ENCODE peak calls at places on chromosomes 1 and 21, in ten cellular contexts. P, T, N, F, B, D, R, X, Z and G are unnamed samples.

GRCh38 chr1:162873671-162874666 is 13.0 kb upstream of the CCDC190 start:
- DNase-seq in P (no peak), T (no peak), N (no peak), F (no peak), B (no peak), D (peak), R (peak), X (no peak), Z (peak), G (peak)

GRCh38 chr1:174902531-174903099 is 97.1 kb upstream of the CACYBP start:
- DNase-seq in P (no peak), T (no peak), N (no peak), F (no peak), B (no peak), D (no peak), R (no peak), X (no peak), Z (no peak), G (no peak)

GRCh38 chr1:9086060-9086459 is 16.6 kb upstream of the SLC2A5 start:
- DNase-seq in P (no peak), T (no peak), N (no peak), F (no peak), B (no peak), D (peak), R (no peak), X (peak), Z (no peak), G (no peak)

GRCh38 chr21:45014747-45015468 is 59.5 kb upstream of the ADARB1 start:
- DNase-seq in P (peak), T (no peak), N (no peak), F (no peak), B (no peak), D (no peak), R (no peak), X (peak), Z (no peak), G (no peak)

GRCh38 chr1:153217212-153217611 is at the start of gene PRR9:
- DNase-seq in P (no peak), T (no peak), N (no peak), F (no peak), B (no peak), D (no peak), R (no peak), X (no peak), Z (no peak), G (no peak)

GRCh38 chr1:184820956-184821355 is 66.3 kb upstream of the EDEM3 start:
- DNase-seq in P (no peak), T (no peak), N (no peak), F (no peak), B (no peak), D (no peak), R (no peak), X (no peak), Z (no peak), G (no peak)

GRCh38 chr1:41891403-41891896 is 27.3 kb downstream of the HIVEP3 start:
- DNase-seq in P (no peak), T (no peak), N (no peak), F (peak), B (peak), D (peak), R (peak), X (peak), Z (no peak), G (no peak)

GRCh38 chr1:207868252-207868768 is 42.6 kb downstream of the CD34 start:
- DNase-seq in P (peak), T (no peak), N (peak), F (peak), B (peak), D (peak), R (peak), X (peak), Z (no peak), G (no peak)

GRCh38 chr1:54324031-54324654 is 82.1 kb downstream of the SSBP3 start:
- DNase-seq in P (no peak), T (no peak), N (no peak), F (peak), B (no peak), D (peak), R (peak), X (no peak), Z (no peak), G (no peak)

GRCh38 chr1:4424766-4425165 is 229.6 kb upstream of the AJAP1 start:
- DNase-seq in P (no peak), T (no peak), N (no peak), F (no peak), B (no peak), D (no peak), R (no peak), X (no peak), Z (no peak), G (no peak)

GRCh38 chr1:110597966-110598365 is 8.2 kb downstream of the KCNA2 start:
- DNase-seq in P (no peak), T (no peak), N (no peak), F (no peak), B (no peak), D (no peak), R (no peak), X (no peak), Z (no peak), G (no peak)

GRCh38 chr1:23613191-23614126 is 54.2 kb upstream of the ID3 start:
- DNase-seq in P (peak), T (no peak), N (no peak), F (no peak), B (peak), D (no peak), R (no peak), X (peak), Z (no peak), G (no peak)

GRCh38 chr21:42636535-42636914 is 16.9 kb upstream of the PDE9A start:
- DNase-seq in P (no peak), T (no peak), N (no peak), F (no peak), B (no peak), D (peak), R (no peak), X (no peak), Z (peak), G (no peak)

GRCh38 chr1:85708826-85709222 is 591 bp upstream of the ZNHIT6 start:
- DNase-seq in P (peak), T (no peak), N (no peak), F (no peak), B (no peak), D (no peak), R (peak), X (peak), Z (no peak), G (no peak)

GRCh38 chr1:58211857-58212256 is 334.7 kb downstream of the OMA1 start:
- DNase-seq in P (no peak), T (no peak), N (no peak), F (no peak), B (no peak), D (no peak), R (no peak), X (no peak), Z (no peak), G (no peak)

GRCh38 chr1:77487631-77488030 is 194.8 kb downstream of the ZZZ3 start:
- DNase-seq in P (no peak), T (no peak), N (no peak), F (no peak), B (no peak), D (no peak), R (no peak), X (no peak), Z (no peak), G (no peak)

GRCh38 chr1:77484334-77484733 is 198.1 kb downstream of the ZZZ3 start:
- DNase-seq in P (no peak), T (peak), N (no peak), F (no peak), B (no peak), D (no peak), R (no peak), X (no peak), Z (no peak), G (no peak)

GRCh38 chr1:77494036-77494435 is 188.4 kb downstream of the ZZZ3 start:
- DNase-seq in P (no peak), T (no peak), N (no peak), F (no peak), B (no peak), D (no peak), R (no peak), X (no peak), Z (no peak), G (no peak)

GRCh38 chr1:77484926-77485325 is 197.5 kb downstream of the ZZZ3 start:
- DNase-seq in P (no peak), T (no peak), N (no peak), F (no peak), B (no peak), D (no peak), R (no peak), X (no peak), Z (no peak), G (no peak)

DNA sequence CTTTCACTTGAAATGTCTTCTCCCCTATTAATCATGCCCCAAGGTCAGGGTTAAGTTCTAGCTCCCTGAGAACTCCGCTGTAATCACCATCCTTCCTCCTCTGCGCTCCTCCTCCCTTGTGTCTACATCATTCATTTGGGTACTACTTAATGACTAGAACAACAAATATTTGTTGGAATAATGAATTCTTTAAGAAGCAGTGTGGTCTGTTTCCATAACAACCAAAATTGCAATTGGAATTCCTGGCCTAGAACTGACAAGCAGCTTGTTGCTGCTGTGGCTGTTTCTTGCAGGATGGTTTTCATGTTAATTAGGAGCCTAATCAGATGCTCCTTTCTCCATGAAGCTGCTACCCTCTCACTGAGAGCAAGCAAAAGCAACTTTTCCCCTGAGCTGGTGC is 192.5 kb downstream of the ZZZ3 start:
- DNase-seq in P (no peak), T (no peak), N (no peak), F (no peak), B (no peak), D (peak), R (peak), X (no peak), Z (no peak), G (no peak)
- H3K4me3 ChIP-seq in P (no peak), T (no peak), N (no peak), F (no peak), B (no peak), D (no peak), R (no peak), X (no peak), Z (no peak), G (no peak)

DNA sequence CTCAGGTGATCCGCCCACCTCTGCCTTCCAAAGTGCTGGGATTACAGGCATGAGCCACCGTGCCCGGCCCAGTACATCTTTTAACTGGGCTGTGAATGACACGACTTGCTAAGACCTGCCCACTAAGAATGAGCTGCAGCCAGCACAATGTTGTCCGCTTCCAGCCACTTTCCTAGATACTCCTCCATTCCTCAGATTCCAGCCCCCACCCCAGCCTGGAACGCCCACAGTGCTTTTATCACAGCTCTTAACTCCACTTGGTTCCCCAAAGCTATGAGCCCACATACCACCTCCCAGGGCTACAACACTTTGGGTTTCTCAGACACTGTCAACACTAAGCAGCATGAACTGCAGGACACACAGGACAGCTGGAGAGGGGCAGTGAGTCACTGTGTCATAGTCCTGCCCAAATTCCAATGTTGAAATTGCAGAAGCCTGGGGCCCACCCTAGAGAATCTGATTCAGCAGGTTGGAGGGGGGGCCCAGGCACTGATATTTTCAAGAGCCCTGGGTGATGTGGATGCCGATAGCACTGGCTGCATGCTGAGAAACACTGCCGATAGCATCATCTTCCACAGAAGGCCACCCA is 58.0 kb downstream of the ACBD3 start:
- DNase-seq in P (peak), T (no peak), N (no peak), F (no peak), B (no peak), D (peak), R (no peak), X (no peak), Z (peak), G (no peak)
- H3K4me3 ChIP-seq in P (no peak), T (no peak), N (no peak), F (no peak), B (peak), D (no peak), R (no peak), X (no peak), Z (no peak), G (no peak)

GRCh38 chr1:6596351-6596750 is 6.3 kb downstream of the KLHL21 start:
- DNase-seq in P (no peak), T (no peak), N (no peak), F (no peak), B (no peak), D (no peak), R (no peak), X (no peak), Z (no peak), G (no peak)
- H3K4me3 ChIP-seq in P (no peak), T (no peak), N (no peak), F (peak), B (no peak), D (no peak), R (no peak), X (no peak), Z (no peak), G (no peak)

GRCh38 chr1:151000408-151000807 is 6.3 kb downstream of the MINDY1 start:
- DNase-seq in P (no peak), T (no peak), N (no peak), F (no peak), B (no peak), D (no peak), R (no peak), X (no peak), Z (no peak), G (no peak)
- H3K4me3 ChIP-seq in P (no peak), T (no peak), N (no peak), F (no peak), B (no peak), D (no peak), R (no peak), X (no peak), Z (no peak), G (no peak)

GRCh38 chr1:119655160-119655559 is 7.1 kb upstream of the ZNF697 start:
- DNase-seq in P (no peak), T (no peak), N (no peak), F (no peak), B (no peak), D (peak), R (no peak), X (no peak), Z (no peak), G (no peak)
- H3K4me3 ChIP-seq in P (no peak), T (no peak), N (no peak), F (no peak), B (no peak), D (no peak), R (no peak), X (no peak), Z (no peak), G (no peak)

GRCh38 chr1:195054217-195054687 is 1554.0 kb downstream of the KCNT2 start:
- DNase-seq in P (peak), T (no peak), N (no peak), F (no peak), B (no peak), D (no peak), R (no peak), X (no peak), Z (no peak), G (no peak)

GRCh38 chr1:195047778-195048177 is 1560.5 kb downstream of the KCNT2 start:
- DNase-seq in P (no peak), T (no peak), N (no peak), F (no peak), B (no peak), D (no peak), R (no peak), X (no peak), Z (no peak), G (no peak)

DNA sequence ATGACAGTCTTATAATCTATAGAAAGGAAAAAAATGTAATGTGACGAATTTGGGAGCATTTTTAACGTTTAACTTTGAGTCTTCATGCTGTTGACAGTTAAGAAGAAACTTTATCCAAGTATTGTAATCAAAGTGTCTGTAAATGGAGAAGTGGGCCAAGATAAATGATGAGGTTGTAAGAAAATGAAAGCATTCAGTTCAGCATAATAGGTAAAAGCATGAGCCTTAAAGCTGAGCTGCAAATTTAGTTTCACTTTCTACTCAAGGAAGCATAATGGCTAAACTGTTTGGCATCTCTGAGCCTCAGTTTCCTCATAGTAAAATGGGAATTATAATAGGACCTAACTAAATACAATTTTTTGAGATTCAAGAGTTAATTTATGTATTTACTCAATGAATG is 1554.8 kb downstream of the KCNT2 start:
- DNase-seq in P (no peak), T (no peak), N (no peak), F (no peak), B (no peak), D (no peak), R (no peak), X (no peak), Z (no peak), G (peak)
- H3K4me3 ChIP-seq in P (no peak), T (no peak), N (no peak), F (no peak), B (no peak), D (no peak), R (no peak), X (no peak), Z (no peak), G (peak)

GRCh38 chr1:33270379-33270778 is 14.1 kb downstream of the ZNF362 start:
- DNase-seq in P (no peak), T (no peak), N (no peak), F (no peak), B (no peak), D (no peak), R (no peak), X (no peak), Z (no peak), G (no peak)

GRCh38 chr1:33270808-33271465 is 14.6 kb downstream of the ZNF362 start:
- DNase-seq in P (no peak), T (no peak), N (no peak), F (no peak), B (no peak), D (no peak), R (no peak), X (no peak), Z (no peak), G (no peak)

GRCh38 chr1:33268457-33268856 is 12.2 kb downstream of the ZNF362 start:
- DNase-seq in P (no peak), T (no peak), N (no peak), F (no peak), B (no peak), D (no peak), R (no peak), X (no peak), Z (no peak), G (no peak)

GRCh38 chr1:33268927-33269610 is 12.8 kb downstream of the ZNF362 start:
- DNase-seq in P (no peak), T (no peak), N (no peak), F (no peak), B (no peak), D (peak), R (no peak), X (no peak), Z (no peak), G (no peak)

GRCh38 chr1:33269621-33270020 is 13.3 kb downstream of the ZNF362 start:
- DNase-seq in P (no peak), T (no peak), N (no peak), F (no peak), B (no peak), D (no peak), R (no peak), X (no peak), Z (no peak), G (no peak)
- H3K4me3 ChIP-seq in P (no peak), T (no peak), N (no peak), F (no peak), B (no peak), D (no peak), R (no peak), X (no peak), Z (no peak), G (no peak)

GRCh38 chr1:16920951-16921350 is 780 bp upstream of the CROCC start:
- DNase-seq in P (peak), T (no peak), N (no peak), F (no peak), B (no peak), D (no peak), R (no peak), X (no peak), Z (no peak), G (no peak)
- H3K4me3 ChIP-seq in P (no peak), T (no peak), N (no peak), F (no peak), B (peak), D (no peak), R (peak), X (no peak), Z (no peak), G (no peak)

GRCh38 chr1:17118706-17119075 is 560 bp downstream of the PADI2 start:
- DNase-seq in P (peak), T (no peak), N (no peak), F (no peak), B (no peak), D (no peak), R (peak), X (peak), Z (no peak), G (no peak)
- H3K4me3 ChIP-seq in P (peak), T (peak), N (peak), F (peak), B (peak), D (no peak), R (peak), X (peak), Z (peak), G (no peak)

GRCh38 chr21:27519357-27519756 is 552.5 kb upstream of the ADAMTS5 start:
- DNase-seq in P (no peak), T (no peak), N (no peak), F (no peak), B (no peak), D (peak), R (no peak), X (no peak), Z (peak), G (peak)
- H3K4me3 ChIP-seq in P (no peak), T (no peak), N (no peak), F (no peak), B (no peak), D (no peak), R (no peak), X (no peak), Z (no peak), G (no peak)